ENCODE peak calls at places on chromosomes 3 and 15, in five cellular contexts. G, D, H, U and V are unnamed samples.

GRCh38 chr3:31358473-31359075 is 174.2 kb upstream of the STT3B start:
- DNase-seq in D (no peak), U (no peak), G (no peak), H (no peak), V (no peak)

GRCh38 chr3:194874783-194875182 is 189.1 kb downstream of the FAM43A start:
- DNase-seq in H (no peak), G (no peak), D (no peak), U (no peak), V (no peak)

GRCh38 chr15:43799945-43800285 is at the start of gene SERINC4:
- DNase-seq in D (no peak), H (peak; percentile 75), G (no peak), U (no peak), V (no peak)

GRCh38 chr15:51093865-51094605 is 671 bp downstream of the TNFAIP8L3 start:
- DNase-seq in U (no peak), D (no peak), G (no peak), H (no peak), V (peak; percentile 19)

GRCh38 chr3:39407773-39408492 is 1.4 kb downstream of the RPSA start:
- DNase-seq in H (no peak), D (no peak), U (no peak), G (no peak), V (no peak)

GRCh38 chr15:80562846-80563245 is 132.3 kb upstream of the ABHD17C start:
- DNase-seq in D (no peak), H (no peak), U (no peak), G (no peak), V (no peak)

GRCh38 chr3:194584866-194585265 is 48.4 kb downstream of the TMEM44 start:
- DNase-seq in D (peak; percentile 31), G (no peak), U (no peak), H (no peak), V (no peak)

GRCh38 chr15:90902656-90902995 is 476 bp upstream of the MAN2A2 start:
- DNase-seq in H (no peak), U (no peak), G (no peak), D (no peak), V (no peak)

GRCh38 chr3:19046440-19046839 is 101.9 kb upstream of the KCNH8 start:
- DNase-seq in U (no peak), H (no peak), G (no peak), D (peak; percentile 9), V (peak; percentile 5)

GRCh38 chr3:129651316-129652202 is 45.1 kb upstream of the PLXND1 start:
- DNase-seq in H (peak; percentile 77), G (no peak), D (no peak), U (no peak), V (no peak)

GRCh38 chr15:69576035-69576526 is 123.5 kb downstream of the RPLP1 start:
- DNase-seq in U (peak; percentile 63), G (peak; percentile 73), D (peak; percentile 22), H (peak; percentile 67), V (peak; percentile 66)

GRCh38 chr15:92869263-92869940 is 30.7 kb upstream of the CHD2 start:
- DNase-seq in H (no peak), D (no peak), G (no peak), U (no peak), V (no peak)

GRCh38 chr3:194300392-194300758 is 50.8 kb downstream of the CPN2 start:
- DNase-seq in H (no peak), G (no peak), U (no peak), D (no peak), V (no peak)

GRCh38 chr3:12002912-12003311 is 1.3 kb upstream of the SYN2 start:
- DNase-seq in G (no peak), D (no peak), U (no peak), H (no peak), V (no peak)

GRCh38 chr15:87579537-87579936 is 677.0 kb downstream of the NTRK3 start:
- DNase-seq in G (no peak), U (no peak), H (no peak), D (no peak), V (no peak)

GRCh38 chr3:124601189-124601588 is 129.1 kb upstream of the UMPS start:
- DNase-seq in D (no peak), U (no peak), G (no peak), H (no peak), V (no peak)

GRCh38 chr3:32816439-32817194 is 1.2 kb upstream of the TRIM71 start:
- DNase-seq in G (no peak), U (no peak), D (no peak), H (no peak), V (peak; percentile 69)

GRCh38 chr3:125179528-125180240 is 32.9 kb downstream of the SLC12A8 start:
- DNase-seq in U (no peak), G (no peak), H (no peak), D (no peak), V (peak; percentile 14)

GRCh38 chr15:36982441-36982840 is 117.9 kb downstream of the MEIS2 start:
- DNase-seq in U (no peak), D (no peak), G (no peak), H (no peak), V (no peak)

GRCh38 chr15:65421360-65422215 is 1.2 kb downstream of the IGDCC4 start:
- DNase-seq in H (peak; percentile 99), D (no peak), G (no peak), U (no peak), V (peak; percentile 82)

GRCh38 chr15:67049351-67050044 is 15.9 kb upstream of the SMAD3 start:
- DNase-seq in D (no peak), G (no peak), U (no peak), H (no peak), V (no peak)

GRCh38 chr3:142931222-142931621 is 32.3 kb downstream of the PAQR9 start:
- DNase-seq in G (no peak), U (no peak), H (no peak), D (no peak), V (peak; percentile 11)

GRCh38 chr3:90092994-90093393 is 985.6 kb downstream of the EPHA3 start:
- DNase-seq in D (peak; percentile 45), U (no peak), G (no peak), H (peak; percentile 7), V (peak; percentile 26)

GRCh38 chr3:58074997-58075396 is 66.8 kb downstream of the FLNB start:
- DNase-seq in U (no peak), H (no peak), G (no peak), D (no peak), V (no peak)

GRCh38 chr3:32392530-32393302 is 1.1 kb downstream of the CMTM7 start:
- DNase-seq in G (peak; percentile 29), D (peak; percentile 37), U (no peak), H (no peak), V (no peak)

GRCh38 chr3:134795776-134796312 is 784 bp downstream of the EPHB1 start:
- DNase-seq in D (no peak), G (no peak), U (no peak), H (no peak), V (no peak)

GRCh38 chr3:182787302-182788036 is 5.8 kb upstream of the ATP11B start:
- DNase-seq in H (no peak), U (no peak), D (no peak), G (no peak), V (no peak)

GRCh38 chr3:16767006-16767405 is 117.7 kb upstream of the PLCL2 start:
- DNase-seq in U (no peak), D (no peak), H (peak; percentile 11), G (no peak), V (no peak)

GRCh38 chr3:111603679-111604643 is 8.8 kb upstream of the ZBED2 start:
- DNase-seq in D (no peak), H (no peak), U (no peak), G (no peak), V (no peak)

GRCh38 chr15:33988384-33988783 is 20.1 kb downstream of the CHRM5 start:
- DNase-seq in D (no peak), U (no peak), G (no peak), H (no peak), V (no peak)

GRCh38 chr3:58325525-58325992 is 7.1 kb upstream of the PXK start:
- DNase-seq in H (no peak), G (no peak), U (no peak), D (no peak), V (no peak)

GRCh38 chr3:128875556-128876120 is 3.8 kb upstream of the ACAD9 start:
- DNase-seq in D (peak; percentile 69), G (peak; percentile 64), U (peak; percentile 57), H (no peak), V (peak; percentile 73)

GRCh38 chr3:128454310-128454618 is 12.4 kb downstream of the DNAJB8 start:
- DNase-seq in D (no peak), U (no peak), G (no peak), H (no peak), V (no peak)

GRCh38 chr3:62567097-62568021 is 194.0 kb upstream of the FEZF2 start:
- DNase-seq in G (no peak), H (no peak), D (no peak), U (no peak), V (no peak)

GRCh38 chr3:27532931-27533607 is 48.9 kb upstream of the SLC4A7 start:
- DNase-seq in U (no peak), H (no peak), G (no peak), D (no peak), V (no peak)

GRCh38 chr3:47566667-47567066 is 12.0 kb downstream of the CSPG5 start:
- DNase-seq in G (no peak), U (no peak), D (no peak), H (no peak), V (no peak)

GRCh38 chr3:135007622-135008021 is 212.6 kb downstream of the EPHB1 start:
- DNase-seq in U (no peak), D (no peak), G (no peak), H (no peak), V (no peak)